ENCODE peak calls at places on chromosomes 6 and 20, in seven cellular contexts. One of them, this sample, is unnamed.

GRCh38 chr6:126743051-126743450 is 375.4 kb upstream of the RSPO3 start:
- DNase-seq in ovary: no peak
- DNase-seq in ecto neural progenitor cell: no peak
- DNase-seq in progenitor cell of endocrine pancreas: no peak
- DNase-seq in left ventricle myocardium inferior: no peak
- DNase-seq in adipocyte: no peak
- DNase-seq in NCI-H2171: no peak
- DNase-seq in this sample: no peak

GRCh38 chr6:10655508-10656055 is 38.8 kb downstream of the C6orf52 start:
- DNase-seq in left ventricle myocardium inferior: no peak
- DNase-seq in ovary: no peak
- DNase-seq in progenitor cell of endocrine pancreas: no peak
- DNase-seq in adipocyte: no peak
- DNase-seq in ecto neural progenitor cell: no peak
- DNase-seq in NCI-H2171: no peak
- DNase-seq in this sample: no peak

GRCh38 chr6:32819729-32820128 is 2.9 kb upstream of the HLA-DOB start:
- DNase-seq in progenitor cell of endocrine pancreas: no peak
- DNase-seq in ovary: no peak
- DNase-seq in NCI-H2171: no peak
- DNase-seq in adipocyte: peak; percentile 34
- DNase-seq in ecto neural progenitor cell: no peak
- DNase-seq in left ventricle myocardium inferior: no peak
- DNase-seq in this sample: no peak

GRCh38 chr6:164690702-164691500 is 618.5 kb downstream of the C6orf118 start:
- DNase-seq in ecto neural progenitor cell: no peak
- DNase-seq in left ventricle myocardium inferior: no peak
- DNase-seq in NCI-H2171: no peak
- DNase-seq in ovary: no peak
- DNase-seq in progenitor cell of endocrine pancreas: no peak
- DNase-seq in adipocyte: no peak
- DNase-seq in this sample: no peak

GRCh38 chr6:15254074-15254975 is 8.5 kb downstream of the JARID2 start:
- DNase-seq in ovary: no peak
- DNase-seq in NCI-H2171: no peak
- DNase-seq in progenitor cell of endocrine pancreas: no peak
- DNase-seq in adipocyte: no peak
- DNase-seq in ecto neural progenitor cell: no peak
- DNase-seq in left ventricle myocardium inferior: no peak
- DNase-seq in this sample: no peak

GRCh38 chr6:112196290-112196689 is 58.1 kb downstream of the LAMA4 start:
- DNase-seq in progenitor cell of endocrine pancreas: no peak
- DNase-seq in NCI-H2171: no peak
- DNase-seq in left ventricle myocardium inferior: no peak
- DNase-seq in adipocyte: no peak
- DNase-seq in ecto neural progenitor cell: no peak
- DNase-seq in ovary: no peak
- DNase-seq in this sample: no peak

GRCh38 chr20:52269327-52269726 is 77.7 kb upstream of the ZFP64 start:
- DNase-seq in progenitor cell of endocrine pancreas: no peak
- DNase-seq in ovary: no peak
- DNase-seq in left ventricle myocardium inferior: no peak
- DNase-seq in ecto neural progenitor cell: no peak
- DNase-seq in NCI-H2171: no peak
- DNase-seq in adipocyte: peak; percentile 3
- DNase-seq in this sample: no peak

GRCh38 chr6:29633532-29633901 is 534 bp upstream of the GABBR1 start:
- DNase-seq in progenitor cell of endocrine pancreas: no peak
- DNase-seq in left ventricle myocardium inferior: no peak
- DNase-seq in NCI-H2171: peak; percentile 3
- DNase-seq in adipocyte: no peak
- DNase-seq in ovary: no peak
- DNase-seq in ecto neural progenitor cell: no peak
- DNase-seq in this sample: no peak

GRCh38 chr6:156167289-156168076 is 609.7 kb upstream of the ARID1B start:
- DNase-seq in adipocyte: peak; percentile 45
- DNase-seq in NCI-H2171: peak; percentile 5
- DNase-seq in ovary: peak; percentile 53
- DNase-seq in progenitor cell of endocrine pancreas: no peak
- DNase-seq in left ventricle myocardium inferior: no peak
- DNase-seq in ecto neural progenitor cell: no peak
- DNase-seq in this sample: no peak

GRCh38 chr6:111806561-111807497 is 66.4 kb downstream of the FYN start:
- DNase-seq in left ventricle myocardium inferior: no peak
- DNase-seq in NCI-H2171: no peak
- DNase-seq in ovary: no peak
- DNase-seq in ecto neural progenitor cell: no peak
- DNase-seq in progenitor cell of endocrine pancreas: no peak
- DNase-seq in adipocyte: no peak
- DNase-seq in this sample: no peak

GRCh38 chr20:47781631-47782030 is 3.6 kb downstream of the SULF2 start:
- DNase-seq in NCI-H2171: no peak
- DNase-seq in ovary: no peak
- DNase-seq in adipocyte: no peak
- DNase-seq in progenitor cell of endocrine pancreas: no peak
- DNase-seq in ecto neural progenitor cell: no peak
- DNase-seq in left ventricle myocardium inferior: no peak
- DNase-seq in this sample: no peak

GRCh38 chr20:57470212-57470522 is 54.8 kb downstream of the CTCFL start:
- DNase-seq in adipocyte: no peak
- DNase-seq in progenitor cell of endocrine pancreas: no peak
- DNase-seq in ecto neural progenitor cell: no peak
- DNase-seq in NCI-H2171: no peak
- DNase-seq in left ventricle myocardium inferior: no peak
- DNase-seq in ovary: no peak
- DNase-seq in this sample: no peak

GRCh38 chr6:112475083-112475482 is 128.0 kb downstream of the RFPL4B start:
- DNase-seq in progenitor cell of endocrine pancreas: no peak
- DNase-seq in adipocyte: peak; percentile 28
- DNase-seq in ecto neural progenitor cell: no peak
- DNase-seq in left ventricle myocardium inferior: no peak
- DNase-seq in ovary: no peak
- DNase-seq in NCI-H2171: peak; percentile 58
- DNase-seq in this sample: no peak

GRCh38 chr6:87722831-87723726 is 21.0 kb upstream of the AKIRIN2 start:
- DNase-seq in NCI-H2171: no peak
- DNase-seq in progenitor cell of endocrine pancreas: no peak
- DNase-seq in ecto neural progenitor cell: peak; percentile 66
- DNase-seq in adipocyte: peak; percentile 92
- DNase-seq in left ventricle myocardium inferior: peak; percentile 65
- DNase-seq in ovary: peak; percentile 26
- DNase-seq in this sample: peak; percentile 29

GRCh38 chr6:47822856-47823554 is 41.2 kb downstream of the OPN5 start:
- DNase-seq in ecto neural progenitor cell: no peak
- DNase-seq in NCI-H2171: no peak
- DNase-seq in ovary: no peak
- DNase-seq in progenitor cell of endocrine pancreas: no peak
- DNase-seq in adipocyte: peak; percentile 28
- DNase-seq in left ventricle myocardium inferior: no peak
- DNase-seq in this sample: no peak

GRCh38 chr6:36024154-36024760 is at the start of gene SLC26A8:
- DNase-seq in NCI-H2171: no peak
- DNase-seq in progenitor cell of endocrine pancreas: peak; percentile 10
- DNase-seq in adipocyte: no peak
- DNase-seq in ecto neural progenitor cell: peak; percentile 63
- DNase-seq in ovary: peak; percentile 27
- DNase-seq in left ventricle myocardium inferior: no peak
- DNase-seq in this sample: no peak

GRCh38 chr6:56334937-56335336 is 87.6 kb upstream of the COL21A1 start:
- DNase-seq in ovary: no peak
- DNase-seq in left ventricle myocardium inferior: no peak
- DNase-seq in adipocyte: no peak
- DNase-seq in progenitor cell of endocrine pancreas: no peak
- DNase-seq in ecto neural progenitor cell: no peak
- DNase-seq in NCI-H2171: no peak
- DNase-seq in this sample: no peak

GRCh38 chr20:20551409-20551808 is 161.0 kb downstream of the RALGAPA2 start:
- DNase-seq in progenitor cell of endocrine pancreas: no peak
- DNase-seq in adipocyte: no peak
- DNase-seq in left ventricle myocardium inferior: no peak
- DNase-seq in ecto neural progenitor cell: no peak
- DNase-seq in ovary: no peak
- DNase-seq in NCI-H2171: peak; percentile 67
- DNase-seq in this sample: no peak

GRCh38 chr6:132087391-132087790 is 136.2 kb upstream of the CCN2 start:
- DNase-seq in adipocyte: no peak
- DNase-seq in NCI-H2171: no peak
- DNase-seq in ecto neural progenitor cell: no peak
- DNase-seq in left ventricle myocardium inferior: no peak
- DNase-seq in ovary: no peak
- DNase-seq in progenitor cell of endocrine pancreas: no peak
- DNase-seq in this sample: no peak

GRCh38 chr6:149140137-149140909 is 177.2 kb upstream of the TAB2 start:
- DNase-seq in NCI-H2171: no peak
- DNase-seq in ovary: no peak
- DNase-seq in left ventricle myocardium inferior: no peak
- DNase-seq in adipocyte: no peak
- DNase-seq in progenitor cell of endocrine pancreas: no peak
- DNase-seq in ecto neural progenitor cell: no peak
- DNase-seq in this sample: no peak

GRCh38 chr6:93366506-93366905 is 52.9 kb downstream of the EPHA7 start:
- DNase-seq in progenitor cell of endocrine pancreas: no peak
- DNase-seq in ovary: no peak
- DNase-seq in adipocyte: no peak
- DNase-seq in left ventricle myocardium inferior: no peak
- DNase-seq in NCI-H2171: no peak
- DNase-seq in ecto neural progenitor cell: no peak
- DNase-seq in this sample: no peak

GRCh38 chr20:32483351-32484220 is 101.5 kb downstream of the NOL4L start:
- DNase-seq in ecto neural progenitor cell: peak; percentile 88
- DNase-seq in progenitor cell of endocrine pancreas: peak; percentile 90
- DNase-seq in adipocyte: peak; percentile 84
- DNase-seq in left ventricle myocardium inferior: peak; percentile 60
- DNase-seq in NCI-H2171: peak; percentile 90
- DNase-seq in ovary: peak; percentile 76
- DNase-seq in this sample: no peak

GRCh38 chr6:47700051-47700450 is 1.7 kb downstream of the ADGRF4 start:
- DNase-seq in left ventricle myocardium inferior: no peak
- DNase-seq in NCI-H2171: peak; percentile 29
- DNase-seq in adipocyte: peak; percentile 45
- DNase-seq in ovary: no peak
- DNase-seq in progenitor cell of endocrine pancreas: no peak
- DNase-seq in ecto neural progenitor cell: no peak
- DNase-seq in this sample: no peak

GRCh38 chr6:106431972-106432371 is 71.5 kb downstream of the CRYBG1 start:
- DNase-seq in adipocyte: no peak
- DNase-seq in NCI-H2171: no peak
- DNase-seq in ovary: no peak
- DNase-seq in left ventricle myocardium inferior: no peak
- DNase-seq in ecto neural progenitor cell: no peak
- DNase-seq in progenitor cell of endocrine pancreas: no peak
- DNase-seq in this sample: no peak

GRCh38 chr6:115750292-115750691 is 310.4 kb downstream of the FRK start:
- DNase-seq in progenitor cell of endocrine pancreas: no peak
- DNase-seq in ecto neural progenitor cell: no peak
- DNase-seq in NCI-H2171: no peak
- DNase-seq in left ventricle myocardium inferior: no peak
- DNase-seq in ovary: no peak
- DNase-seq in adipocyte: no peak
- DNase-seq in this sample: no peak